ENCODE peak calls at places on chromosomes 7 and 10, in five cellular contexts. S, Z, K, B and L are unnamed samples.

GRCh38 chr7:117202511-117202910 is 120.3 kb downstream of the WNT2 start:
- DNase-seq in B (no peak), S (no peak), Z (peak), K (no peak), L (no peak)

GRCh38 chr10:69413221-69413865 is 3.4 kb downstream of the TACR2 start:
- DNase-seq in S (peak), B (peak), K (peak), Z (peak), L (peak)

GRCh38 chr10:17386616-17387075 is 67.7 kb downstream of the ST8SIA6 start:
- DNase-seq in S (no peak), B (no peak), Z (no peak), K (no peak), L (peak)

GRCh38 chr7:19713676-19714075 is 4.8 kb upstream of the POLR1F start:
- DNase-seq in Z (peak), B (peak), K (peak), S (peak), L (peak)

GRCh38 chr7:74306737-74307469 is 17.7 kb downstream of the CLIP2 start:
- DNase-seq in Z (peak), B (no peak), K (peak), S (no peak), L (peak)

GRCh38 chr10:97759157-97759980 is 12.4 kb downstream of the SFRP5 start:
- DNase-seq in K (peak), Z (peak), B (peak), S (peak), L (peak)

GRCh38 chr7:34327681-34328080 is 330.3 kb upstream of the NPSR1 start:
- DNase-seq in Z (no peak), B (no peak), S (no peak), K (no peak), L (no peak)

GRCh38 chr7:13155188-13155587 is 467.8 kb downstream of the ARL4A start:
- DNase-seq in B (no peak), Z (peak), K (no peak), S (no peak), L (no peak)

GRCh38 chr7:154781369-154782303 is 221.3 kb downstream of the PAXIP1 start:
- DNase-seq in B (no peak), K (no peak), Z (no peak), S (no peak), L (no peak)

DNA sequence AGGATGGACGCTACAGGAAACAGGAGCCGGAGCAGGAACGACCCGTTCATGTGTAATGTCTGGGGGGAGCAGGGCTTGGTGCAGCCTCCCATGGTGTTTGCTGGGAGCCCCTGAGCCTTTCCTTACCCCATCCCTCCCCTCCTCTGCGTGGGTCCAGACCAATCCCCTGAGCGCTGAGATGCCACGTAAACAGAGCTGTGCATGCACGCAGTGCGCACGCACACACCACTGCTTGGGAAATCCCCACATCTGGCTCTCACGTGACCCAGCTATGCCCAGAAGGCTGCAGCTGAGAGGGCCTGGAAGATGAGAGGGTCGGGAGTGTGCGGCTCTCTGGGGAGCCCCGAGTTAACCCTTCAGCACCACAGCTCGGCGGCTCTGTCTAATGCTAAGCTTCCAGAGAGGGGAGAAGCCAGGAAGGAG is 177.3 kb downstream of the SH3PXD2A start:
- DNase-seq in Z (peak), K (peak), B (no peak), S (no peak), L (no peak)
- TF ChIP-seq SMC3 in Z (no peak), K (no peak), B (no peak), S (no peak), L (no peak)

GRCh38 chr7:130021105-130021834 is 29.9 kb downstream of the ZC3HC1 start:
- DNase-seq in K (no peak), S (no peak), Z (no peak), B (no peak), L (no peak)
- TF ChIP-seq SMC3 in K (no peak), S (no peak), Z (no peak), B (no peak), L (no peak)

GRCh38 chr7:1531263-1531978 is 919 bp downstream of the MAFK start:
- DNase-seq in K (peak), S (peak), B (no peak), Z (peak), L (peak)
- TF ChIP-seq SMC3 in K (no peak), S (no peak), B (no peak), Z (no peak), L (no peak)

GRCh38 chr10:73867126-73867807 is 7.1 kb downstream of the CAMK2G start:
- DNase-seq in B (no peak), Z (no peak), K (no peak), S (no peak), L (no peak)
- TF ChIP-seq SMC3 in B (no peak), Z (no peak), K (no peak), S (no peak), L (no peak)